ENCODE peak calls at places on chromosomes 16 and 17, in four cellular contexts. U is H1, J is K562, F is GM12878. M is an unnamed sample.

GRCh38 chr17:3935140-3935542 is 18.9 kb upstream of the P2RX1 start:
- DNase-seq in F (no peak), U (peak), J (peak), M (peak)

GRCh38 chr16:85882181-85882810 is 16.7 kb upstream of the IRF8 start:
- DNase-seq in F (no peak), U (no peak), J (no peak), M (no peak)

GRCh38 chr17:36616391-36617029 is 15.1 kb downstream of the MRM1 start:
- DNase-seq in J (no peak), F (no peak), U (no peak), M (no peak)

GRCh38 chr17:34203018-34203646 is 52.0 kb upstream of the CCL2 start:
- DNase-seq in J (no peak), F (no peak), U (no peak), M (no peak)

GRCh38 chr17:70687421-70687820 is 518.1 kb downstream of the KCNJ2 start:
- DNase-seq in F (no peak), J (no peak), U (no peak), M (no peak)

GRCh38 chr17:56939869-56940484 is 20.9 kb downstream of the COIL start:
- DNase-seq in F (no peak), J (peak), U (no peak), M (peak)

GRCh38 chr17:40886090-40886489 is 1.0 kb upstream of the KRT20 start:
- DNase-seq in U (no peak), F (no peak), J (no peak), M (no peak)

GRCh38 chr17:72421128-72422092 is 300.6 kb downstream of the SOX9 start:
- DNase-seq in U (no peak), J (no peak), F (peak), M (peak)

GRCh38 chr16:49811630-49812334 is 44.1 kb downstream of the ZNF423 start:
- DNase-seq in F (no peak), J (no peak), U (no peak), M (no peak)

GRCh38 chr16:75311383-75311938 is 60.0 kb upstream of the BCAR1 start:
- DNase-seq in J (no peak), U (no peak), F (no peak), M (no peak)

GRCh38 chr16:27232061-27232841 is 28.9 kb downstream of the KDM8 start:
- DNase-seq in J (no peak), F (peak), U (no peak), M (no peak)

GRCh38 chr16:4612474-4612931 is 2.2 kb downstream of the UBALD1 start:
- DNase-seq in J (no peak), U (no peak), F (no peak), M (no peak)

GRCh38 chr17:81091134-81091530 is 56.2 kb downstream of the BAIAP2 start:
- DNase-seq in J (no peak), F (no peak), U (no peak), M (no peak)

GRCh38 chr17:81967244-81967532 is 6.2 kb upstream of the NOTUM start:
- DNase-seq in F (no peak), J (no peak), U (no peak), M (no peak)

GRCh38 chr17:41691031-41691777 is 2.5 kb downstream of the EIF1 start:
- DNase-seq in J (no peak), U (no peak), F (no peak), M (no peak)

GRCh38 chr16:9658157-9658556 is 524.1 kb downstream of the GRIN2A start:
- DNase-seq in J (no peak), U (no peak), F (no peak), M (no peak)

GRCh38 chr16:49513040-49513439 is 139.4 kb downstream of the C16orf78 start:
- DNase-seq in U (no peak), J (peak), F (no peak), M (no peak)

GRCh38 chr16:27431773-27432599 is 30.0 kb downstream of the IL21R start:
- DNase-seq in J (no peak), U (no peak), F (no peak), M (no peak)

GRCh38 chr16:13969711-13970110 is 49.8 kb downstream of the ERCC4 start:
- DNase-seq in F (no peak), J (no peak), U (no peak), M (no peak)

GRCh38 chr16:21186326-21186691 is 25.1 kb downstream of the ZP2 start:
- DNase-seq in F (no peak), J (no peak), U (no peak), M (no peak)

GRCh38 chr17:44211281-44212265 is 7.9 kb downstream of the UBTF start:
- DNase-seq in F (no peak), J (no peak), U (no peak), M (no peak)
- H2AFZ ChIP-seq in F (no peak), J (no peak), U (no peak), M (no peak)

GRCh38 chr17:16214190-16215001 is 938 bp downstream of the NCOR1 start:
- DNase-seq in U (no peak), J (no peak), F (no peak), M (no peak)
- TF ChIP-seq ATF3 in U (no peak), J (no peak), F (no peak), M (no peak)

DNA sequence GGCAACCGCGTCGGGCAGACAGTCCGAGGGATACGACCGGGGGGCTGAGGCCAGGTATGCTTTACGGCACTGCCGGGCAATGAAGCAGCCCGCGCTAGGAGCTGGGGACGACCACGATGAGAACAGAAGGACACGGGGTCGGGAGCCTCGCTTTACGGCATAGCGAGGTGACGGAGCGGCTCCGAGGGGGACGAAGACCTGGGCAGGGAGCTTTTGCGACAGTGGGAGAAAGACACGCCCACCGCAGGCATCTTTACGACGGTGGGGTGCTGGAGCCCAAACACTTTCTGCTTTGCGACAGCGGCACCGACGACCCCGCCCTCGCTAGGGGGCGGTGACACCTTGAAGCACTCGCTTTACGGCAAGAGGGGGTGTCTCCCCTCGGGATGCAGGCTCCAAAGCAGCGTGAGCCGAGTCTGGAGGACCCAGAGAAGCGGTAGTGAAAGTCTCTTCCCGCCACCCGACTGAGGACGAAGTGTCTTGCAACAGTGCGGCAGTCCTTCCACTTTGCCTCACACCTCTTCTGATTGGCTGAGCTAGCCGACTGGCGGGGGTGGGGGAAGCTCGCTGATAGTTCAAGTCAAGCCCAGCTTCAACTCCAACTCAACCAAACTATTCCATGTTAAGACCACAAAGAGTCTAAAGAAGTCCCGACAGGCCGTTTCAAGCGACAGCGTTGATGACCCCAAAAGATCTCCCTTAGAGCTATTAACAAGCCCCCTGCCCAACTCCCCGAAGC is 394 bp upstream of the NEURL4 start:
- DNase-seq in J (peak), U (peak), F (peak), M (peak)
- H2AFZ ChIP-seq in J (peak), U (no peak), F (peak), M (no peak)

GRCh38 chr16:24980077-24980793 is 34.9 kb downstream of the ARHGAP17 start:
- DNase-seq in J (no peak), U (no peak), F (peak), M (no peak)
- TF ChIP-seq ATF3 in J (no peak), U (no peak), F (no peak), M (no peak)

DNA sequence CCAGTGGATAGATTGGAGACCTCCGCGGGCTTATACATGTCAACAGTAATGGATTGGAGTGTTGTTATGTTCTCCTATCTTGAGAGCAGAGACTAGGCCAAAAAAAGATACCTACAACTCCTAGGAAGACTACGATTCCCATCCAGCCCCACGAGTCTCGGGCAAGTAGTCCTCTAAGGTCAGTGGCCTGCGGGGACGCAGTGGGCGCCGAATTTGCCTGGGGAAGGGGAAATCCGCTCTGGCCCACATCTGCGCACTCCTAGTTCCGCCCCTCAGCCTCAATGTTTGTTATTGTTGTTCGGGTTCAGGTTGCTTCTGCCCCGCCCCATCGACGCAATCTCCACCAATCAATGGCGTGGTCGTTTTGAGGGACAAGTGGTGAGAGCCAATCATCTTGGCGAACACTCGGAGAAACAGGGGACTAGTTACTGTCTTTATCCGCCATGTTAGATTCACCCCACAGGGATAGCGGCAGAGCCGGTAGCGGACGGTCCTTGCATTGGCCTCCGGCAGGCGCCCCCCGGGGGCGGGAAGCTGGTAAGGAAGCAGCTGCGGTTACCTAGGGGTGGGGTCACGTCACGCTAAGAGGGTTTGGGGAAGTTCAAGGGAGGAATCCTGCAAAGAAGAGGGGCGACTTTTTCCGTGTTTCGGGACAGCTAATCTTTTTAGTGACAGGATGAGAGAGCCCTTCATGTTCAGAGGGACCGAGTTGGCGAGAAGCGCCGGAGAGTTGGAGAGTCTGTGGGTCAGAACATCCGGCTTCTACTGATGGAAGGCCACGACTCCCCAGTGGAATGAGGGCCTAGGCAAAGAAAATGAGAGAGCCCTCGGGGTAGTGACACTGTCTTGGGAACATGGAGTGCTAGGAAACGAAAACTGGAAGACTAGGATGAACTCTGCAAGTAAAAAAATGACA is at the start of gene NBR1:
- DNase-seq in F (peak), U (peak), J (peak), M (peak)
- H2AFZ ChIP-seq in F (peak), U (peak), J (peak), M (no peak)

DNA sequence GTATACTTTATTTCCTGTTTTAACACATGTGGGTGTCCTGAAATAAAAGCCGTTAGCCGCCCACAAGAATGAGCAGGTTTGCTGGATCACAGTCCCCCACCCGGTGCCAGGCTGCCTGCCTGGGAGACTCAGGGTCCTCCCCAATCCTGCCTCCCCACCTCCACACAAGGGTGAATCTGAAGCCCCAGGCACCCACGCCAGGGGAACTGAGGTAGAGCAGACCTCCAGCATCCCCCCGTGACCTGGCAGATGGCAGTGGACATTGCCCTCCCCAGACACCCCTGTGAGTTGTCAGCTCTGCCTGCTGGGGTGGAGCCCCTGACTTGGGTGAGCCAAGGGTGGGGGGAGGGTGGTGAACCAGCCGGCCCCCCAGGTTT is 114.8 kb downstream of the METRNL start:
- DNase-seq in U (no peak), J (no peak), F (no peak), M (no peak)
- TF ChIP-seq ATF3 in U (no peak), J (no peak), F (no peak), M (no peak)

DNA sequence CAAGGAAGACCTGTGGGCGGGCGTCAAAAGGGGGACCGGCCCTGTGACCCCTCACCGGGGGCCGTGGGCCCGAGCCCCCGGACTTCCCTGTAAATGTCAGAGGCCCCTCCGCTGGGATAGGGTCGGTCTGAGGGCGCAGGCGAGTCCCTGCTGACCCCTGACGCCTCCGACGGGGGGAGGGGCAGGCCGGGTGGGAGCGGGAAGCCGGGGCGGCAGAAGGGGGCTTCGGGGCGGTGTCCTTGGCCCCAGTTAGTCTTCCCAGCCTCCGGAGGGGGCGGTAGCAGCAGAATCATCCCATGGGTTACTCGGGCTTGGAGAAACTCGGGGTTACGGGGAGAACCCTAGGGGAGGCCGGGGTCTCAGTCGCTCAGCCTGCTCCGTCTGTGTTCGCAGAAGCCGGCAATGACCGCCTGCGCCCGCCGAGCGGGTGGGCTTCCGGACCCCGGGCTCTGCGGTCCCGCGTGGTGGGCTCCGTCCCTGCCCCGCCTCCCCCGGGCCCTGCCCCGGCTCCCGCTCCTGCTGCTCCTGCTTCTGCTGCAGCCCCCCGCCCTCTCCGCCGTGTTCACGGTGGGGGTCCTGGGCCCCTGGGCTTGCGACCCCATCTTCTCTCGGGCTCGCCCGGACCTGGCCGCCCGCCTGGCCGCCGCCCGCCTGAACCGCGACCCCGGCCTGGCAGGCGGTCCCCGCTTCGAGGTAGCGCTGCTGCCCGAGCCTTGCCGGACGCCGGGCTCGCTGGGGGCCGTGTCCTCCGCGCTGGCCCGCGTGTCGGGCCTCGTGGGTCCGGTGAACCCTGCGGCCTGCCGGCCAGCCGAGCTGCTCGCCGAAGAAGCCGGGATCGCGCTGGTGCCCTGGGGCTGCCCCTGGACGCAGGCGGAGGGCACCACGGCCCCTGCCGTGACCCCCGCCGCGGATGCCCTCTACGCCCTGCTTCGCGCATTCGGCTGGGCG is 505 bp downstream of the GUCY2D start:
- DNase-seq in J (no peak), U (no peak), F (no peak), M (no peak)
- H2AFZ ChIP-seq in J (no peak), U (peak), F (no peak), M (no peak)

GRCh38 chr17:61619953-61620352 is 28.9 kb upstream of the NACA2 start:
- DNase-seq in J (no peak), U (no peak), F (no peak), M (no peak)

GRCh38 chr17:61618950-61619349 is 27.9 kb upstream of the NACA2 start:
- DNase-seq in J (no peak), F (no peak), U (no peak), M (no peak)

GRCh38 chr17:61616783-61617182 is 25.8 kb upstream of the NACA2 start:
- DNase-seq in U (no peak), J (no peak), F (no peak), M (no peak)

GRCh38 chr17:61619493-61619892 is 28.5 kb upstream of the NACA2 start:
- DNase-seq in F (no peak), U (no peak), J (no peak), M (peak)

GRCh38 chr17:61617261-61617660 is 26.2 kb upstream of the NACA2 start:
- DNase-seq in U (no peak), J (no peak), F (no peak), M (no peak)
- TF ChIP-seq ATF3 in U (no peak), J (no peak), F (no peak), M (no peak)

DNA sequence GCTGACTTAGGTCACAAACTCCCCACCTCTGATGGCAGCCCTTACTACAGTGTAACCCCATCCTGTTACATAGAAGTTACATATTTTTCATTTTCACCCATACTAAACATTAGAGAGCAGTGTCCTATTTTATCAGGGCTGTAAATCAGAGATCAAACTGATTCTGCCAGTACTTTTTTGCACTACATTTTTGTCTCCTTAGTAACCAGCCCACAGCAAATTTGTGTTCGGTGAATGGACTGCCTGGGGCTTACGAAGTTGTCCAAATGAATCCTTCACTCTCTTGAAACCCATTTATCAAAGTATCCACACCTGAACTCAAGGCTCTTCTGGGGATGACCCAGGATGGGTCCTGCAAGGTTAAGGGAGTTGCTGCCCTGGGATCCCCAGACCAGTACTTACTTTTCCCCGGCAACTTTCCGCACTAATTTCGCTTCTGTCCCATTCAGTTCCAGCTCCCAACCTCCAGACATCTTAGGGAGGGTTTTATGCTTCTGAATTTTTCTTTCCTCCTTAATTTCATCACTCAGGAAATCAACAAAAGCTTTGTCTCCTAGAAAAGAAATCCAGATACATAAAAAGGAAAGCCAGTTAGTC is 1.1 kb downstream of the C1QBP start:
- DNase-seq in U (no peak), J (no peak), F (no peak), M (no peak)
- H2AFZ ChIP-seq in U (no peak), J (no peak), F (no peak), M (no peak)

GRCh38 chr16:83898463-83899271 is at the start of gene MLYCD:
- DNase-seq in F (no peak), U (peak), J (peak), M (peak)
- TF ChIP-seq ATF3 in F (no peak), U (no peak), J (no peak), M (no peak)